ENCODE peak calls at places on chromosomes 2 and 18, in four cellular contexts. One of them, this sample, is unnamed. For H3K27me3, the result is how much of the 10 kb centered on the place peaks cover.

GRCh38 chr18:31396796-31397195 is 20.2 kb downstream of the DSG4 start:
- DNase-seq in H1: no peak
- DNase-seq in GM12878: no peak
- DNase-seq in HepG2: no peak
- DNase-seq in this sample: no peak

GRCh38 chr2:174682578-174683391 is 81.5 kb downstream of the CHRNA1 start:
- DNase-seq in H1: no peak
- DNase-seq in GM12878: no peak
- DNase-seq in HepG2: no peak
- DNase-seq in this sample: no peak

GRCh38 chr18:40366521-40366920 is 1588.5 kb upstream of the PIK3C3 start:
- DNase-seq in H1: no peak
- DNase-seq in GM12878: no peak
- DNase-seq in HepG2: no peak
- DNase-seq in this sample: no peak

GRCh38 chr2:19358242-19359020 is at the start of gene OSR1:
- DNase-seq in H1: no peak
- DNase-seq in GM12878: no peak
- DNase-seq in HepG2: peak
- DNase-seq in this sample: peak

GRCh38 chr2:186749179-186749578 is 55.3 kb downstream of the FAM171B start:
- DNase-seq in H1: no peak
- DNase-seq in GM12878: no peak
- DNase-seq in HepG2: no peak
- DNase-seq in this sample: no peak

GRCh38 chr2:196939381-196939780 is 12.9 kb upstream of the PGAP1 start:
- DNase-seq in H1: no peak
- DNase-seq in GM12878: no peak
- DNase-seq in HepG2: no peak
- DNase-seq in this sample: no peak

GRCh38 chr2:168355110-168355509 is 101.0 kb upstream of the CERS6 start:
- DNase-seq in H1: no peak
- DNase-seq in GM12878: no peak
- DNase-seq in HepG2: no peak
- DNase-seq in this sample: no peak

GRCh38 chr2:47592381-47592780 is 189.4 kb downstream of the MSH2 start:
- DNase-seq in H1: no peak
- DNase-seq in GM12878: no peak
- DNase-seq in HepG2: no peak
- DNase-seq in this sample: no peak

GRCh38 chr18:48797841-48798255 is 152.9 kb downstream of the SMAD7 start:
- DNase-seq in H1: no peak
- DNase-seq in GM12878: no peak
- DNase-seq in HepG2: no peak
- DNase-seq in this sample: no peak

GRCh38 chr2:23301151-23301550 is 83.8 kb upstream of the KLHL29 start:
- DNase-seq in H1: no peak
- DNase-seq in GM12878: no peak
- DNase-seq in HepG2: no peak
- DNase-seq in this sample: no peak

GRCh38 chr2:46460241-46460921 is 19.0 kb upstream of the TMEM247 start:
- DNase-seq in H1: no peak
- DNase-seq in GM12878: no peak
- DNase-seq in HepG2: peak
- DNase-seq in this sample: no peak

GRCh38 chr2:42755161-42755900 is 8.6 kb downstream of the OXER1 start:
- DNase-seq in H1: no peak
- DNase-seq in GM12878: no peak
- DNase-seq in HepG2: no peak
- DNase-seq in this sample: no peak

GRCh38 chr2:74778381-74779371 is 55.3 kb upstream of the HK2 start:
- DNase-seq in H1: peak
- DNase-seq in GM12878: no peak
- DNase-seq in HepG2: peak
- DNase-seq in this sample: no peak

GRCh38 chr2:219001577-219002394 is 8.6 kb upstream of the CRYBA2 start:
- DNase-seq in H1: no peak
- DNase-seq in GM12878: no peak
- DNase-seq in HepG2: peak
- DNase-seq in this sample: no peak

GRCh38 chr18:74796928-74797576 is 199.4 kb downstream of the ZNF407 start:
- DNase-seq in H1: no peak
- DNase-seq in GM12878: peak
- DNase-seq in HepG2: peak
- DNase-seq in this sample: no peak

GRCh38 chr2:109376796-109377495 is 236.8 kb downstream of the SEPTIN10 start:
- DNase-seq in H1: no peak
- DNase-seq in GM12878: no peak
- DNase-seq in HepG2: no peak
- DNase-seq in this sample: no peak

GRCh38 chr2:63189026-63189425 is 138.4 kb downstream of the OTX1 start:
- DNase-seq in H1: peak
- DNase-seq in GM12878: peak
- DNase-seq in HepG2: peak
- DNase-seq in this sample: peak

GRCh38 chr2:105294844-105295481 is 34.6 kb downstream of the TGFBRAP1 start:
- DNase-seq in H1: peak
- DNase-seq in GM12878: no peak
- DNase-seq in HepG2: peak
- DNase-seq in this sample: peak

GRCh38 chr2:197031805-197032204 is 105.3 kb upstream of the PGAP1 start:
- DNase-seq in H1: no peak
- DNase-seq in GM12878: no peak
- DNase-seq in HepG2: no peak
- DNase-seq in this sample: no peak

GRCh38 chr2:230885467-230886130 is 20.9 kb downstream of the ITM2C start:
- DNase-seq in H1: no peak
- DNase-seq in GM12878: no peak
- DNase-seq in HepG2: no peak
- DNase-seq in this sample: no peak

GRCh38 chr2:10835052-10835970 is 22.7 kb upstream of the PDIA6 start:
- DNase-seq in H1: peak
- DNase-seq in GM12878: no peak
- DNase-seq in HepG2: peak
- DNase-seq in this sample: peak

GRCh38 chr2:147543056-147543455 is 301.8 kb upstream of the ACVR2A start:
- DNase-seq in H1: no peak
- DNase-seq in GM12878: no peak
- DNase-seq in HepG2: no peak
- DNase-seq in this sample: no peak

GRCh38 chr18:51659781-51660180 is 462.3 kb upstream of the MEX3C start:
- DNase-seq in H1: no peak
- DNase-seq in GM12878: no peak
- DNase-seq in HepG2: no peak
- DNase-seq in this sample: no peak

GRCh38 chr2:15363142-15363541 is 198.0 kb downstream of the NBAS start:
- DNase-seq in H1: no peak
- DNase-seq in GM12878: no peak
- DNase-seq in HepG2: peak
- DNase-seq in this sample: no peak

GRCh38 chr2:45992021-45992745 is 305.0 kb upstream of the EPAS1 start:
- DNase-seq in H1: no peak
- DNase-seq in GM12878: no peak
- DNase-seq in HepG2: peak
- DNase-seq in this sample: no peak

GRCh38 chr2:136356111-136357033 is 238.4 kb upstream of the CXCR4 start:
- DNase-seq in H1: no peak
- DNase-seq in GM12878: no peak
- DNase-seq in HepG2: no peak
- DNase-seq in this sample: no peak

GRCh38 chr2:163191372-163191771 is 352.8 kb upstream of the KCNH7 start:
- DNase-seq in H1: no peak
- DNase-seq in GM12878: no peak
- DNase-seq in HepG2: peak
- DNase-seq in this sample: no peak

GRCh38 chr2:32712870-32713269 is 85.0 kb downstream of the TTC27 start:
- DNase-seq in H1: no peak
- DNase-seq in GM12878: no peak
- DNase-seq in HepG2: no peak
- DNase-seq in this sample: no peak

GRCh38 chr2:241741016-241741415 is 6.6 kb downstream of the D2HGDH start:
- DNase-seq in H1: no peak
- DNase-seq in GM12878: no peak
- DNase-seq in HepG2: no peak
- DNase-seq in this sample: no peak

GRCh38 chr2:208147008-208147407 is 1.1 kb upstream of the CRYGB start:
- DNase-seq in H1: no peak
- DNase-seq in GM12878: no peak
- DNase-seq in HepG2: no peak
- DNase-seq in this sample: no peak

GRCh38 chr2:201852878-201853415 is 46.6 kb downstream of the CDK15 start:
- DNase-seq in H1: no peak
- DNase-seq in GM12878: no peak
- DNase-seq in HepG2: peak
- DNase-seq in this sample: no peak

GRCh38 chr2:172435608-172435911 is 8.2 kb downstream of the ITGA6 start:
- DNase-seq in H1: no peak
- DNase-seq in GM12878: no peak
- DNase-seq in HepG2: no peak
- DNase-seq in this sample: no peak
- H3K4me3 ChIP-seq in H1: no peak
- H3K4me3 ChIP-seq in GM12878: no peak
- H3K4me3 ChIP-seq in HepG2: no peak
- H3K4me3 ChIP-seq in this sample: no peak

GRCh38 chr18:335741-336140 is 67.9 kb upstream of the THOC1 start:
- DNase-seq in H1: no peak
- DNase-seq in GM12878: no peak
- DNase-seq in HepG2: no peak
- DNase-seq in this sample: no peak

GRCh38 chr18:334575-335132 is 66.8 kb upstream of the THOC1 start:
- DNase-seq in H1: no peak
- DNase-seq in GM12878: no peak
- DNase-seq in HepG2: no peak
- DNase-seq in this sample: no peak

GRCh38 chr18:336753-337152 is 68.9 kb upstream of the THOC1 start:
- DNase-seq in H1: no peak
- DNase-seq in GM12878: no peak
- DNase-seq in HepG2: no peak
- DNase-seq in this sample: no peak

GRCh38 chr18:341102-341501 is 73.3 kb upstream of the THOC1 start:
- DNase-seq in H1: no peak
- DNase-seq in GM12878: no peak
- DNase-seq in HepG2: no peak
- DNase-seq in this sample: no peak

DNA sequence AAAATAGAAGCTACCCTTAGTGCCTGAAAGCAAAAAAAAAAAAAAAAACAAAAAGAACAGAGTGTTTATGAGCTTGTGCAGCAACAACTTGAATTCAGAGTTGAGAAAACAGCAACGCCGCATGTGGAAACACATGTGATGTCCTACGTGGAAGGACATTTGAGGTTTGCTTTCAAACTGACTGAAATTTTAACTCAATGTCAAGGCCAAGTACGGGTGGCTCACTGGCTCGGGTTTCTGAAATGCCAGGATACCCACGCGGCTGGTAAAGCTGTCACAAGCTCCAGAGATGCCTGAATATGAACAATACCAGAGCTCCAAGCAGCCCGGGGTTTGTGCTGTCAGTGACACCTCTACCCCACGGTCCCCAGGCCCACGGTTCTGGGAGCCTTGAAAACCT is 72.2 kb upstream of the THOC1 start:
- DNase-seq in H1: no peak
- DNase-seq in GM12878: no peak
- DNase-seq in HepG2: no peak
- DNase-seq in this sample: no peak
- H3K27me3 ChIP-seq in H1: under half
- H3K27me3 ChIP-seq in GM12878: under half
- H3K27me3 ChIP-seq in HepG2: under half
- H3K27me3 ChIP-seq in this sample: under half

GRCh38 chr2:3731829-3732228 is 28.5 kb downstream of the DCDC2C start:
- DNase-seq in H1: no peak
- DNase-seq in GM12878: no peak
- DNase-seq in HepG2: no peak
- DNase-seq in this sample: no peak

GRCh38 chr2:3728104-3729054 is 25.0 kb downstream of the DCDC2C start:
- DNase-seq in H1: no peak
- DNase-seq in GM12878: no peak
- DNase-seq in HepG2: peak
- DNase-seq in this sample: peak

GRCh38 chr2:3729786-3730185 is 26.4 kb downstream of the DCDC2C start:
- DNase-seq in H1: no peak
- DNase-seq in GM12878: no peak
- DNase-seq in HepG2: no peak
- DNase-seq in this sample: no peak

GRCh38 chr2:3729055-3729448 is 25.7 kb downstream of the DCDC2C start:
- DNase-seq in H1: no peak
- DNase-seq in GM12878: no peak
- DNase-seq in HepG2: no peak
- DNase-seq in this sample: no peak

GRCh38 chr2:3730646-3731045 is 27.3 kb downstream of the DCDC2C start:
- DNase-seq in H1: no peak
- DNase-seq in GM12878: no peak
- DNase-seq in HepG2: no peak
- DNase-seq in this sample: no peak
- TF ChIP-seq SUZ12 in H1: no peak
- TF ChIP-seq SUZ12 in GM12878: no peak
- TF ChIP-seq SUZ12 in HepG2: no peak
- TF ChIP-seq SUZ12 in this sample: no peak

GRCh38 chr2:130183500-130184373 is 1.7 kb downstream of the MZT2B start:
- DNase-seq in H1: no peak
- DNase-seq in GM12878: no peak
- DNase-seq in HepG2: peak
- DNase-seq in this sample: no peak
- H3K4me3 ChIP-seq in H1: no peak
- H3K4me3 ChIP-seq in GM12878: peak
- H3K4me3 ChIP-seq in HepG2: peak
- H3K4me3 ChIP-seq in this sample: no peak

GRCh38 chr2:113158884-113159553 is 14.8 kb upstream of the PSD4 start:
- DNase-seq in H1: no peak
- DNase-seq in GM12878: no peak
- DNase-seq in HepG2: no peak
- DNase-seq in this sample: no peak
- H3K27me3 ChIP-seq in H1: under half
- H3K27me3 ChIP-seq in GM12878: under half
- H3K27me3 ChIP-seq in HepG2: under half
- H3K27me3 ChIP-seq in this sample: under half

GRCh38 chr18:26813043-26813442 is 52.5 kb downstream of the AQP4 start:
- DNase-seq in H1: peak
- DNase-seq in GM12878: peak
- DNase-seq in HepG2: peak
- DNase-seq in this sample: peak
- TF ChIP-seq SUZ12 in H1: no peak
- TF ChIP-seq SUZ12 in GM12878: no peak
- TF ChIP-seq SUZ12 in HepG2: no peak
- TF ChIP-seq SUZ12 in this sample: no peak

GRCh38 chr2:97868986-97869721 is 126.6 kb downstream of the TMEM131 start:
- DNase-seq in H1: no peak
- DNase-seq in GM12878: no peak
- DNase-seq in HepG2: peak
- DNase-seq in this sample: peak
- H3K4me3 ChIP-seq in H1: no peak
- H3K4me3 ChIP-seq in GM12878: no peak
- H3K4me3 ChIP-seq in HepG2: no peak
- H3K4me3 ChIP-seq in this sample: no peak